ENCODE peak calls at places on chromosomes 2 and 18, in six cellular contexts. A is uterus, M is astrocyte of the spinal cord, R is WERI-Rb-1, X is H7, H is NCI-H1092 treated with DMSO at 0.1 percent for 48 hours. V is an unnamed sample.
A peak's percentile ranks its signal among the peaks of the same experiment; 100 is the strongest.

GRCh38 chr18:45408218-45408617 is 207.1 kb upstream of the SLC14A2 start:
- DNase-seq in A (no peak), M (no peak), R (no peak), X (no peak), H (no peak), V (no peak)

GRCh38 chr18:38933910-38934510 is 1368.4 kb upstream of the CELF4 start:
- DNase-seq in A (no peak), M (no peak), R (no peak), X (no peak), H (no peak), V (no peak)

GRCh38 chr2:20242727-20243377 is 17.9 kb upstream of the SDC1 start:
- DNase-seq in A (no peak), M (no peak), R (no peak), X (peak; percentile 69), H (no peak), V (peak; percentile 62)

GRCh38 chr2:172489682-172490081 is 62.3 kb downstream of the ITGA6 start:
- DNase-seq in A (no peak), M (no peak), R (no peak), X (no peak), H (no peak), V (no peak)

GRCh38 chr2:44941551-44942234 is at the start of gene SIX3:
- DNase-seq in A (no peak), M (no peak), R (peak; percentile 98), X (peak; percentile 72), H (peak; percentile 67), V (peak; percentile 78)

GRCh38 chr2:64655873-64656272 is 2.2 kb upstream of the SERTAD2 start:
- DNase-seq in A (no peak), M (no peak), R (no peak), X (no peak), H (no peak), V (no peak)

GRCh38 chr2:105812180-105813044 is 67.7 kb downstream of the NCK2 start:
- DNase-seq in A (peak; percentile 44), M (peak; percentile 88), R (no peak), X (no peak), H (peak; percentile 16), V (no peak)

GRCh38 chr2:109382946-109383345 is 230.8 kb downstream of the SEPTIN10 start:
- DNase-seq in A (peak; percentile 39), M (peak; percentile 64), R (no peak), X (peak; percentile 70), H (peak; percentile 54), V (peak; percentile 26)

GRCh38 chr2:206727287-206727686 is 9.1 kb upstream of the DYTN start:
- DNase-seq in A (no peak), M (no peak), R (no peak), X (no peak), H (no peak), V (no peak)